ENCODE peak calls at places on chromosome 9, in four cellular contexts. D is left ventricle myocardium inferior, X is neural progenitor cell, U is DND-41. H is an unnamed sample.

GRCh38 chr9:115694014-115694413 is 459.6 kb upstream of the PAPPA start:
- DNase-seq in D (no peak), X (peak; percentile 73), U (no peak), H (peak; percentile 72)

GRCh38 chr9:121279841-121280388 is 12.0 kb downstream of the GSN start:
- DNase-seq in D (no peak), X (no peak), U (no peak), H (no peak)

GRCh38 chr9:122975196-122975595 is 34.4 kb downstream of the RABGAP1 start:
- DNase-seq in D (no peak), X (no peak), U (no peak), H (no peak)

GRCh38 chr9:115202960-115203751 is 85.2 kb upstream of the TNC start:
- DNase-seq in D (peak; percentile 28), X (no peak), U (no peak), H (no peak)

GRCh38 chr9:72834994-72835393 is 117.9 kb downstream of the ALDH1A1 start:
- DNase-seq in D (no peak), X (no peak), U (no peak), H (no peak)

GRCh38 chr9:90801175-90801506 is 478 bp upstream of the SYK start:
- DNase-seq in D (no peak), X (no peak), U (no peak), H (peak; percentile 44)

GRCh38 chr9:128094166-128094949 is 26.3 kb downstream of the SLC25A25 start:
- DNase-seq in D (peak; percentile 88), X (peak; percentile 77), U (peak; percentile 79), H (peak; percentile 73)

GRCh38 chr9:114811301-114811700 is 5.5 kb upstream of the TNFSF15 start:
- DNase-seq in D (no peak), X (no peak), U (no peak), H (no peak)

GRCh38 chr9:84575705-84576104 is 93.8 kb upstream of the NTRK2 start:
- DNase-seq in D (no peak), X (no peak), U (no peak), H (no peak)

GRCh38 chr9:114932502-114932901 is 2.1 kb upstream of the TNFSF8 start:
- DNase-seq in D (no peak), X (no peak), U (no peak), H (no peak)

GRCh38 chr9:129338701-129339445 is 160.8 kb upstream of the IER5L start:
- DNase-seq in D (no peak), X (no peak), U (no peak), H (no peak)

GRCh38 chr9:95008151-95008771 is 281.8 kb downstream of the AOPEP start:
- DNase-seq in D (no peak), X (no peak), U (no peak), H (no peak)

GRCh38 chr9:84397151-84397728 is 56.7 kb upstream of the SLC28A3 start:
- DNase-seq in D (peak; percentile 36), X (peak; percentile 82), U (peak; percentile 67), H (peak; percentile 76)

GRCh38 chr9:129602598-129603415 is 18.1 kb downstream of the C9orf50 start:
- DNase-seq in D (no peak), X (no peak), U (no peak), H (peak; percentile 69)

GRCh38 chr9:136141716-136142415 is 23.2 kb upstream of the TMEM250 start:
- DNase-seq in D (no peak), X (no peak), U (no peak), H (no peak)

GRCh38 chr9:79196606-79197005 is 375.2 kb upstream of the TLE4 start:
- DNase-seq in D (no peak), X (no peak), U (no peak), H (no peak)

GRCh38 chr9:81535542-81536241 is 153.7 kb downstream of the TLE1 start:
- DNase-seq in D (no peak), X (peak; percentile 90), U (no peak), H (peak; percentile 71)

GRCh38 chr9:16262467-16263261 is 607.8 kb downstream of the BNC2 start:
- DNase-seq in D (no peak), X (no peak), U (no peak), H (no peak)

GRCh38 chr9:126558051-126558665 is 55.6 kb upstream of the LMX1B start:
- DNase-seq in D (peak; percentile 46), X (peak; percentile 68), U (peak; percentile 48), H (peak; percentile 77)

GRCh38 chr9:107358867-107359440 is 75.9 kb downstream of the RAD23B start:
- DNase-seq in D (no peak), X (no peak), U (no peak), H (no peak)

GRCh38 chr9:106964822-106965525 is 102.0 kb downstream of the ZNF462 start:
- DNase-seq in D (no peak), X (no peak), U (no peak), H (no peak)

GRCh38 chr9:114558027-114558675 is 29.4 kb upstream of the ATP6V1G1 start:
- DNase-seq in D (no peak), X (peak; percentile 43), U (no peak), H (peak; percentile 92)

GRCh38 chr9:136508729-136509500 is 26.1 kb upstream of the SEC16A start:
- DNase-seq in D (no peak), X (no peak), U (no peak), H (no peak)

GRCh38 chr9:15277400-15278137 is 29.4 kb downstream of the TTC39B start:
- DNase-seq in D (no peak), X (peak; percentile 23), U (no peak), H (no peak)

GRCh38 chr9:109968702-109969450 is 188.9 kb downstream of the PALM2AKAP2 start:
- DNase-seq in D (no peak), X (peak; percentile 47), U (no peak), H (peak; percentile 36)

GRCh38 chr9:29209748-29210276 is 1636.5 kb upstream of the C9orf72 start:
- DNase-seq in D (no peak), X (no peak), U (no peak), H (no peak)

GRCh38 chr9:93219692-93220091 is 35.8 kb downstream of the WNK2 start:
- DNase-seq in D (no peak), X (no peak), U (no peak), H (no peak)

GRCh38 chr9:71303351-71303750 is 181.9 kb upstream of the TRPM3 start:
- DNase-seq in D (no peak), X (no peak), U (no peak), H (no peak)

GRCh38 chr9:75715360-75715759 is 175.1 kb upstream of the PCSK5 start:
- DNase-seq in D (no peak), X (no peak), U (no peak), H (no peak)

GRCh38 chr9:105887679-105888078 is 193.3 kb downstream of the TMEM38B start:
- DNase-seq in D (no peak), X (no peak), U (peak; percentile 17), H (no peak)

GRCh38 chr9:886886-887285 is 45.4 kb downstream of the DMRT1 start:
- DNase-seq in D (no peak), X (no peak), U (no peak), H (peak; percentile 83)

GRCh38 chr9:133950206-133950915 is 41.8 kb downstream of the VAV2 start:
- DNase-seq in D (peak; percentile 31), X (no peak), U (no peak), H (peak; percentile 90)

GRCh38 chr9:6910032-6910431 is 152.3 kb downstream of the KDM4C start:
- DNase-seq in D (no peak), X (no peak), U (no peak), H (no peak)
- TF ChIP-seq CTCF in D (peak; percentile 45), X (peak; percentile 63), U (peak; percentile 56), H (no peak)

GRCh38 chr9:17810728-17811634 is 232.1 kb downstream of the SH3GL2 start:
- DNase-seq in D (peak; percentile 15), X (peak; percentile 88), U (peak; percentile 46), H (peak; percentile 50)
- H3K4me3 ChIP-seq in D (no peak overlapping the region), X (no peak overlapping the region), U (no peak overlapping the region), H (no peak overlapping the region)

DNA sequence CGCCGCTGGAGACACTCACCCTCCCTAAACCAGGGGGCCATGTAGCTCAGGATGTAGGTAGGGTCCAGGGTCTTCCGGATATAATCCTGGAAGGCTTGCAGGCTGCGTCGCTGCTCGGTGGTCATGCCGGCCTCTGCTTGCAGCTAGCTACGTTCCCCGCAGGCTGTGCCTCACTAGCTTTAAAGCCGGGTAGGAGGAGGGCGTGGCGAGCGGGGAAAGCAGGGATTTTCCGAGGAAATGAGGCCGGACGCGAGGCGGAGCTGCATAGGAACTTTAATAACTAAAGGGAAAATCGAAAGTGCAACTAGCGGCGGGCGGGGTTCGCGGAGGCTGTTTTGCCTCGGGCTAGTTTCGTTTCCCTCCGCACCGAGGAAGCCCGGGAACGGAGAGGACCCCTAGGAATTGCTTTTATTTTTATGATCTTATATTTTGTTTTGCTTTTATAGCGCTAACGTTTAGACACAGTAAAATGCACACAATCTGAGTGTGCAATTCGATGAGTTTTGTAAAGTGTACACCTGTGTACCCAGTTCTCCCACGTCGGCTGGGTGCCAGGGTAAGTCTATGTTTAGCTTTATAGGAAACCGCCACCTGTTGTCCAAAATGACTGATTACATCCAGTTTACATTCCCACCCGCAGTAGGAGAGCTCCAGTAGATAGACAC is at the start of gene RIGI:
- DNase-seq in D (peak; percentile 94), X (peak; percentile 83), U (peak; percentile 81), H (peak; percentile 80)
- TF ChIP-seq CTCF in D (peak; percentile 62), X (peak; percentile 70), U (peak; percentile 71), H (peak; percentile 40)

GRCh38 chr9:88418025-88418424 is 29.8 kb downstream of the SPIN1 start:
- DNase-seq in D (no peak), X (no peak), U (no peak), H (no peak)
- H3K4me3 ChIP-seq in D (no peak overlapping the region), X (no peak overlapping the region), U (no peak overlapping the region), H (no peak overlapping the region)

DNA sequence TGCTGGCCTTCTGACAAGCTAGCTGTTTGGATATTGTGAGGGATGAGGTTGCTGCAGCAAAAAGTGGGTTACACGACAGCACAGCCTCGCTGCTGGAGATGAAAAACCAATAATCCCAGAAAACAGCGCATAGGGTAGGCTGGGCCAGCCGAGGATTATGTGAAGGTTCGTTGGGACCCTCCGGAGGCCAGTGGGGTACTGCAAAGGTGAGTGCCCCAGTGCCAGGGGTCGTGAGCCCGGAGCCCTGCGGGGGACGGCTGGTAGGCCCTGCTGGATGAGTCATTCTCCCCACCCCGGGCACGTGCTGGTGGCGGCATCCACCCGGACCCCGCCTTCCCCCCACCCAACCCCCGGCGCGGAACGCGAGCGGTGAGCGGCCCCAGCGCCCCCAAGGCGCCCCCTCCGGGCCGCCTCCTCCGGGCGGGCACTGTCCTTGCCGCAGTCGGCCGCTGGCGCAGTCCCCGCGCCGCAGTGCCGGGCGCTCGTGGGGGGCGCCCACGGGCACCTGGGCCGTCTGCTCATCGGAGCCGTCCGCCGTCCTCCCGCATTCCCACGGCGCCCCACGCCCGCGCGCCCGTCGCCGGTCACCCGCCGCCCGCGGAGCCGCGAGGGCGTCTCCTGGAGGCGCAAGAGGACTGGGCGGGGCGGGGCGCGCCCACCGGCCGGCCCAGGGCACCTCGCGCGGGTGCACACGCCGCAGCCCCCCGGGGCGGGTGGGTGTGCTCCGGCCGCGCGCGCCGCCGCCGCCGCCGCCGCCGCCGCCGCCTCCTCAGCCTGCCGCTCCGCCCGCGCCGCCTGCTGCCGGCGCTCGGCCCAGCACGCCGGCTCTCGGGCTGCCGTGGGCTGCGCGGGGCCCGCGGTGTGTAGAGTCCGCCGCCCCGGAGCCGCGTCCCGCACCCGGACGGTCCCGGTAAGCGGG is at the start of gene PHF24:
- DNase-seq in D (no peak), X (peak; percentile 78), U (no peak), H (peak; percentile 38)
- TF ChIP-seq CTCF in D (peak; percentile 19), X (peak; percentile 18), U (no peak), H (no peak)

GRCh38 chr9:97990259-97990658 is 7.1 kb downstream of the ANP32B start:
- DNase-seq in D (no peak), X (no peak), U (no peak), H (no peak)
- H3K4me3 ChIP-seq in D (no peak overlapping the region), X (no peak overlapping the region), U (no peak overlapping the region), H (no peak overlapping the region)

GRCh38 chr9:22009563-22009867 is 410 bp upstream of the CDKN2B start:
- DNase-seq in D (no peak), X (no peak), U (no peak), H (no peak)
- TF ChIP-seq CTCF in D (no peak), X (no peak), U (no peak), H (no peak)

H was measured in WERI-Rb-1.